ENCODE peak calls at places on chromosome 6, in nine cellular contexts. E is testis, X is cardiac muscle cell, T is psoas muscle, W is Peyer's patch, Y is astrocyte of the spinal cord, B is left ventricle myocardium inferior, D is astrocyte, Z is spleen. K is an unnamed sample.

GRCh38 chr6:16239798-16240123 is 1.4 kb downstream of the GMPR start:
- DNase-seq in X (no peak), E (no peak), D (peak; percentile 58), W (no peak), B (no peak), T (no peak), Z (no peak), Y (no peak), K (peak; percentile 35)

GRCh38 chr6:3490622-3490980 is 33.8 kb upstream of the SLC22A23 start:
- DNase-seq in B (no peak), T (no peak), W (no peak), Z (no peak), D (peak; percentile 75), Y (no peak), X (no peak), E (no peak), K (peak; percentile 41)

GRCh38 chr6:44169154-44169553 is 10.5 kb downstream of the CAPN11 start:
- DNase-seq in T (no peak), Y (no peak), Z (no peak), E (peak; percentile 61), D (no peak), B (no peak), W (peak; percentile 68), X (no peak), K (peak; percentile 17)

GRCh38 chr6:84897874-84898635 is 133.7 kb upstream of the TBX18 start:
- DNase-seq in Z (no peak), X (no peak), E (no peak), D (peak; percentile 10), Y (peak; percentile 74), B (no peak), T (no peak), W (no peak), K (peak; percentile 94)

GRCh38 chr6:97841763-97842162 is 558.7 kb upstream of the MMS22L start:
- DNase-seq in E (no peak), B (no peak), T (no peak), Y (peak; percentile 58), D (peak; percentile 78), Z (no peak), X (no peak), W (no peak), K (peak; percentile 88)

GRCh38 chr6:150874184-150874583 is 8.7 kb downstream of the MTHFD1L start:
- DNase-seq in T (no peak), W (no peak), E (no peak), X (no peak), D (no peak), Y (no peak), Z (no peak), B (no peak), K (no peak)

GRCh38 chr6:16947461-16948159 is 154.2 kb upstream of the STMND1 start:
- DNase-seq in E (no peak), Z (no peak), W (no peak), B (no peak), T (no peak), Y (peak; percentile 94), X (peak; percentile 72), D (peak; percentile 100), K (peak; percentile 98)

GRCh38 chr6:141321486-141322347 is 811.0 kb upstream of the GJE1 start:
- DNase-seq in W (no peak), T (no peak), Y (peak; percentile 36), D (peak; percentile 47), X (peak; percentile 28), E (no peak), B (no peak), Z (no peak), K (peak; percentile 52)

GRCh38 chr6:147970970-147971369 is 371.7 kb upstream of the SASH1 start:
- DNase-seq in Z (no peak), E (no peak), D (no peak), B (no peak), T (no peak), Y (no peak), W (no peak), X (peak; percentile 16), K (peak; percentile 8)

GRCh38 chr6:116580198-116580597 is 8.9 kb downstream of the RWDD1 start:
- DNase-seq in Z (no peak), D (peak; percentile 69), B (no peak), X (no peak), Y (peak; percentile 44), E (no peak), W (no peak), T (no peak), K (no peak)

GRCh38 chr6:71533939-71534379 is 245.3 kb downstream of the OGFRL1 start:
- DNase-seq in W (no peak), E (no peak), X (no peak), Z (no peak), D (no peak), T (no peak), Y (peak; percentile 30), B (no peak), K (peak; percentile 54)

GRCh38 chr6:135722679-135723078 is 128.8 kb upstream of the PDE7B start:
- DNase-seq in X (no peak), W (no peak), Y (peak; percentile 88), T (no peak), Z (no peak), B (no peak), E (no peak), D (peak; percentile 97), K (peak; percentile 91)

GRCh38 chr6:34462561-34462971 is 3.3 kb upstream of the PACSIN1 start:
- DNase-seq in E (no peak), Y (no peak), B (peak; percentile 62), Z (peak; percentile 48), D (no peak), T (no peak), X (peak; percentile 72), W (peak; percentile 63), K (peak; percentile 12)

GRCh38 chr6:107244742-107245470 is 129.6 kb upstream of the BEND3 start:
- DNase-seq in Y (no peak), Z (no peak), B (no peak), W (no peak), X (no peak), E (peak; percentile 35), D (no peak), T (no peak), K (no peak)

GRCh38 chr6:149286905-149287304 is 30.6 kb upstream of the TAB2 start:
- DNase-seq in Y (no peak), D (no peak), Z (no peak), E (no peak), B (no peak), W (no peak), X (no peak), T (no peak), K (no peak)
- H3K4me3 ChIP-seq in Y (no peak overlapping the region), D (no peak overlapping the region), Z (no peak overlapping the region), E (no peak overlapping the region), B (no peak overlapping the region), W (no peak overlapping the region), X (no peak overlapping the region), T (no peak overlapping the region), K (no peak overlapping the region)

GRCh38 chr6:68639826-68640505 is 4.9 kb downstream of the ADGRB3 start:
- DNase-seq in Z (no peak), D (no peak), T (no peak), W (no peak), X (no peak), Y (no peak), B (no peak), E (no peak), K (no peak)
- TF ChIP-seq CTCF in Z (no peak), D (no peak), T (no peak), W (no peak), X (no peak), Y (no peak), B (no peak), E (no peak), K (no peak)

GRCh38 chr6:56839533-56840183 is 115.2 kb upstream of the BEND6 start:
- DNase-seq in Z (no peak), B (no peak), W (no peak), T (no peak), Y (no peak), X (no peak), E (no peak), D (no peak), K (no peak)

GRCh38 chr6:56840467-56841371 is 114.2 kb upstream of the BEND6 start:
- DNase-seq in D (peak; percentile 86), E (no peak), Y (peak; percentile 80), W (no peak), X (no peak), Z (no peak), B (no peak), T (no peak), K (peak; percentile 84)

GRCh38 chr6:56837322-56837894 is 117.5 kb upstream of the BEND6 start:
- DNase-seq in Y (no peak), E (no peak), D (no peak), Z (no peak), B (no peak), W (no peak), T (no peak), X (no peak), K (no peak)

GRCh38 chr6:56838016-56838555 is 116.8 kb upstream of the BEND6 start:
- DNase-seq in W (no peak), E (no peak), Z (no peak), X (no peak), D (no peak), T (no peak), B (no peak), Y (no peak), K (no peak)

GRCh38 chr6:56838965-56839364 is 115.9 kb upstream of the BEND6 start:
- DNase-seq in Z (no peak), W (no peak), E (no peak), T (no peak), X (no peak), B (no peak), D (no peak), Y (no peak), K (no peak)
- H3K4me3 ChIP-seq in Z (no peak overlapping the region), W (no peak overlapping the region), E (no peak overlapping the region), T (peak overlapping the region; percentile 84), X (no peak overlapping the region), B (peak overlapping the region; percentile 78), D (no peak overlapping the region), Y (no peak overlapping the region), K (no peak overlapping the region)

GRCh38 chr6:53065266-53066058 is at the start of gene FBXO9:
- DNase-seq in D (no peak), X (peak; percentile 84), Y (no peak), E (peak; percentile 82), W (peak; percentile 82), T (peak; percentile 74), Z (peak; percentile 96), B (peak; percentile 72), K (no peak)

GRCh38 chr6:53064726-53065265 is 408 bp upstream of the FBXO9 start:
- DNase-seq in Y (peak; percentile 99), B (peak; percentile 97), E (peak; percentile 100), D (peak; percentile 95), Z (peak; percentile 99), X (peak; percentile 98), W (peak; percentile 96), T (peak; percentile 97), K (peak; percentile 97)

GRCh38 chr6:53067307-53067706 is 2.1 kb downstream of the FBXO9 start:
- DNase-seq in B (no peak), T (no peak), Y (no peak), E (no peak), D (no peak), Z (no peak), W (no peak), X (no peak), K (no peak)

GRCh38 chr6:53066874-53067273 is 1.7 kb downstream of the FBXO9 start:
- DNase-seq in Y (no peak), E (no peak), T (no peak), X (no peak), Z (no peak), B (no peak), D (no peak), W (no peak), K (no peak)

DNA sequence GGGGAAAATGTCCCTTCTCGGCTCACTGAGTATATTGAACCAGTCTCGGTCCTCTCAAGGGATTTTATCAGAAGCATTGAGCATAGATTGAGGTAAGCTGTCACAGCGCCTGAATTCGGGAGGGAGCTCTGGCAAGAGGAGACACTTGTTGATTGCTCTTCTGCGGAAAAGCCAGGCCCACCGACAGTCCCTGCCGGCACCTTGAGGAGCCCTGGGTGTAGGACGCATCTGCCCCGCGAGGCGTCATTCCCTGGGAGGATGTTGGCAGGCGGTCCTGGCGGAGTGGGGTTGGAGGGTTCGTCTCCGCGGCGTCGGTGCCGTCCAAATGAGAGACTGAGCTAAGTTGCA is 829 bp downstream of the FBXO9 start:
- DNase-seq in B (peak; percentile 34), T (peak; percentile 59), Z (peak; percentile 89), Y (peak; percentile 26), D (no peak), W (peak; percentile 64), X (no peak), E (peak; percentile 55), K (peak; percentile 41)
- TF ChIP-seq CTCF in B (no peak), T (no peak), Z (no peak), Y (no peak), D (no peak), W (no peak), X (no peak), E (no peak), K (no peak)

K was measured in fibroblast of mammary gland.